ENCODE peak calls at places on chromosomes 12 and 14, in six cellular contexts. One of them, this sample, is unnamed.

GRCh38 chr12:25472453-25472852 is 80.6 kb downstream of the LMNTD1 start:
- DNase-seq in fibroblast of lung: no peak
- DNase-seq in right cardiac atrium: no peak
- DNase-seq in cardiac muscle cell: no peak
- DNase-seq in heart left ventricle: no peak
- DNase-seq in endothelial cell of umbilical vein: no peak
- DNase-seq in this sample: no peak

GRCh38 chr12:115185529-115185928 is 501.6 kb upstream of the TBX3 start:
- DNase-seq in heart left ventricle: no peak
- DNase-seq in cardiac muscle cell: no peak
- DNase-seq in right cardiac atrium: no peak
- DNase-seq in endothelial cell of umbilical vein: no peak
- DNase-seq in fibroblast of lung: no peak
- DNase-seq in this sample: no peak

GRCh38 chr12:70756118-70756517 is 118.9 kb upstream of the PTPRB start:
- DNase-seq in right cardiac atrium: no peak
- DNase-seq in fibroblast of lung: peak; percentile 76
- DNase-seq in heart left ventricle: no peak
- DNase-seq in cardiac muscle cell: no peak
- DNase-seq in endothelial cell of umbilical vein: peak; percentile 10
- DNase-seq in this sample: no peak

GRCh38 chr14:65696801-65697200 is 284.3 kb downstream of the FUT8 start:
- DNase-seq in heart left ventricle: no peak
- DNase-seq in right cardiac atrium: no peak
- DNase-seq in endothelial cell of umbilical vein: no peak
- DNase-seq in fibroblast of lung: no peak
- DNase-seq in cardiac muscle cell: no peak
- DNase-seq in this sample: no peak

GRCh38 chr12:46372131-46372851 is at the start of gene SLC38A2:
- DNase-seq in cardiac muscle cell: peak; percentile 97
- DNase-seq in endothelial cell of umbilical vein: peak; percentile 93
- DNase-seq in fibroblast of lung: peak; percentile 93
- DNase-seq in right cardiac atrium: peak; percentile 99
- DNase-seq in heart left ventricle: peak; percentile 98
- DNase-seq in this sample: peak; percentile 98

GRCh38 chr12:58349161-58349560 is 407.8 kb downstream of the ATP23 start:
- DNase-seq in cardiac muscle cell: no peak
- DNase-seq in right cardiac atrium: no peak
- DNase-seq in endothelial cell of umbilical vein: peak; percentile 58
- DNase-seq in fibroblast of lung: no peak
- DNase-seq in heart left ventricle: no peak
- DNase-seq in this sample: no peak

GRCh38 chr12:72330291-72330690 is 58.1 kb downstream of the TRHDE start:
- DNase-seq in endothelial cell of umbilical vein: no peak
- DNase-seq in fibroblast of lung: peak; percentile 88
- DNase-seq in right cardiac atrium: no peak
- DNase-seq in heart left ventricle: no peak
- DNase-seq in cardiac muscle cell: peak; percentile 6
- DNase-seq in this sample: peak; percentile 6

GRCh38 chr14:39435241-39435640 is 3.0 kb upstream of the FBXO33 start:
- DNase-seq in fibroblast of lung: no peak
- DNase-seq in heart left ventricle: no peak
- DNase-seq in right cardiac atrium: no peak
- DNase-seq in cardiac muscle cell: no peak
- DNase-seq in endothelial cell of umbilical vein: no peak
- DNase-seq in this sample: no peak

GRCh38 chr14:68124050-68124449 is 304.5 kb downstream of the RAD51B start:
- DNase-seq in fibroblast of lung: no peak
- DNase-seq in cardiac muscle cell: no peak
- DNase-seq in heart left ventricle: no peak
- DNase-seq in endothelial cell of umbilical vein: no peak
- DNase-seq in right cardiac atrium: no peak
- DNase-seq in this sample: no peak

GRCh38 chr14:95227279-95227860 is 70.0 kb upstream of the DICER1 start:
- DNase-seq in endothelial cell of umbilical vein: peak; percentile 69
- DNase-seq in fibroblast of lung: peak; percentile 29
- DNase-seq in heart left ventricle: no peak
- DNase-seq in right cardiac atrium: no peak
- DNase-seq in cardiac muscle cell: no peak
- DNase-seq in this sample: peak; percentile 76

GRCh38 chr14:61647704-61648103 is 47.6 kb upstream of the HIF1A start:
- DNase-seq in heart left ventricle: no peak
- DNase-seq in cardiac muscle cell: no peak
- DNase-seq in endothelial cell of umbilical vein: no peak
- DNase-seq in fibroblast of lung: no peak
- DNase-seq in right cardiac atrium: no peak
- DNase-seq in this sample: no peak

GRCh38 chr12:51028811-51029146 is 2.6 kb upstream of the SLC11A2 start:
- DNase-seq in heart left ventricle: no peak
- DNase-seq in endothelial cell of umbilical vein: no peak
- DNase-seq in cardiac muscle cell: no peak
- DNase-seq in fibroblast of lung: no peak
- DNase-seq in right cardiac atrium: no peak
- DNase-seq in this sample: no peak

GRCh38 chr12:51025748-51026654 is at the start of gene SLC11A2:
- DNase-seq in heart left ventricle: peak; percentile 98
- DNase-seq in right cardiac atrium: peak; percentile 98
- DNase-seq in cardiac muscle cell: peak; percentile 96
- DNase-seq in fibroblast of lung: peak; percentile 90
- DNase-seq in endothelial cell of umbilical vein: peak; percentile 95
- DNase-seq in this sample: peak; percentile 98

GRCh38 chr12:51025182-51025747 is 919 bp downstream of the SLC11A2 start:
- DNase-seq in fibroblast of lung: peak; percentile 14
- DNase-seq in heart left ventricle: no peak
- DNase-seq in right cardiac atrium: no peak
- DNase-seq in endothelial cell of umbilical vein: peak; percentile 47
- DNase-seq in cardiac muscle cell: no peak
- DNase-seq in this sample: no peak

GRCh38 chr12:51027342-51027835 is 1.2 kb upstream of the SLC11A2 start:
- DNase-seq in endothelial cell of umbilical vein: no peak
- DNase-seq in cardiac muscle cell: no peak
- DNase-seq in fibroblast of lung: no peak
- DNase-seq in right cardiac atrium: no peak
- DNase-seq in heart left ventricle: no peak
- DNase-seq in this sample: no peak

GRCh38 chr12:51028126-51028810 is 2.1 kb upstream of the SLC11A2 start:
- DNase-seq in endothelial cell of umbilical vein: peak; percentile 27
- DNase-seq in fibroblast of lung: peak; percentile 61
- DNase-seq in right cardiac atrium: no peak
- DNase-seq in heart left ventricle: no peak
- DNase-seq in cardiac muscle cell: peak; percentile 56
- DNase-seq in this sample: peak; percentile 49
- H3K27me3 ChIP-seq in endothelial cell of umbilical vein: peaks cover 5% of the 10 kb centered on the region
- H3K27me3 ChIP-seq in fibroblast of lung: no peaks in the 10 kb centered on the region
- H3K27me3 ChIP-seq in right cardiac atrium: no peaks in the 10 kb centered on the region
- H3K27me3 ChIP-seq in heart left ventricle: no peaks in the 10 kb centered on the region
- H3K27me3 ChIP-seq in cardiac muscle cell: no peaks in the 10 kb centered on the region
- H3K27me3 ChIP-seq in this sample: no peaks in the 10 kb centered on the region

GRCh38 chr14:56814468-56815074 is 4.3 kb upstream of the OTX2 start:
- DNase-seq in fibroblast of lung: no peak
- DNase-seq in right cardiac atrium: no peak
- DNase-seq in endothelial cell of umbilical vein: no peak
- DNase-seq in heart left ventricle: no peak
- DNase-seq in cardiac muscle cell: no peak
- DNase-seq in this sample: no peak

GRCh38 chr14:56816575-56817391 is 6.5 kb upstream of the OTX2 start:
- DNase-seq in heart left ventricle: no peak
- DNase-seq in cardiac muscle cell: peak; percentile 59
- DNase-seq in right cardiac atrium: no peak
- DNase-seq in endothelial cell of umbilical vein: no peak
- DNase-seq in fibroblast of lung: no peak
- DNase-seq in this sample: no peak

GRCh38 chr14:56821177-56821576 is 10.9 kb upstream of the OTX2 start:
- DNase-seq in heart left ventricle: no peak
- DNase-seq in cardiac muscle cell: no peak
- DNase-seq in endothelial cell of umbilical vein: no peak
- DNase-seq in right cardiac atrium: no peak
- DNase-seq in fibroblast of lung: no peak
- DNase-seq in this sample: no peak

GRCh38 chr14:56815301-56815700 is 5.0 kb upstream of the OTX2 start:
- DNase-seq in endothelial cell of umbilical vein: no peak
- DNase-seq in fibroblast of lung: no peak
- DNase-seq in cardiac muscle cell: no peak
- DNase-seq in heart left ventricle: no peak
- DNase-seq in right cardiac atrium: no peak
- DNase-seq in this sample: no peak

GRCh38 chr14:56817396-56817921 is 7.2 kb upstream of the OTX2 start:
- DNase-seq in fibroblast of lung: no peak
- DNase-seq in endothelial cell of umbilical vein: no peak
- DNase-seq in heart left ventricle: no peak
- DNase-seq in cardiac muscle cell: no peak
- DNase-seq in right cardiac atrium: no peak
- DNase-seq in this sample: no peak
- H3K27me3 ChIP-seq in fibroblast of lung: peaks cover 23% of the 10 kb centered on the region
- H3K27me3 ChIP-seq in endothelial cell of umbilical vein: peaks cover 74% of the 10 kb centered on the region
- H3K27me3 ChIP-seq in heart left ventricle: peaks cover 92% of the 10 kb centered on the region
- H3K27me3 ChIP-seq in cardiac muscle cell: peaks cover 91% of the 10 kb centered on the region
- H3K27me3 ChIP-seq in right cardiac atrium: peaks cover 8% of the 10 kb centered on the region
- H3K27me3 ChIP-seq in this sample: peaks cover 16% of the 10 kb centered on the region

GRCh38 chr14:96735509-96735908 is 61.7 kb upstream of the VRK1 start:
- DNase-seq in endothelial cell of umbilical vein: no peak
- DNase-seq in cardiac muscle cell: peak; percentile 64
- DNase-seq in heart left ventricle: no peak
- DNase-seq in fibroblast of lung: no peak
- DNase-seq in right cardiac atrium: no peak
- DNase-seq in this sample: no peak
- H3K27me3 ChIP-seq in endothelial cell of umbilical vein: peaks cover 7% of the 10 kb centered on the region
- H3K27me3 ChIP-seq in cardiac muscle cell: peaks cover 5% of the 10 kb centered on the region
- H3K27me3 ChIP-seq in heart left ventricle: peaks cover 43% of the 10 kb centered on the region
- H3K27me3 ChIP-seq in fibroblast of lung: peaks cover 8% of the 10 kb centered on the region
- H3K27me3 ChIP-seq in right cardiac atrium: peaks cover 9% of the 10 kb centered on the region
- H3K27me3 ChIP-seq in this sample: peaks cover 5% of the 10 kb centered on the region

GRCh38 chr12:48015129-48015528 is 10.9 kb upstream of the COL2A1 start:
- DNase-seq in cardiac muscle cell: no peak
- DNase-seq in endothelial cell of umbilical vein: no peak
- DNase-seq in fibroblast of lung: no peak
- DNase-seq in right cardiac atrium: no peak
- DNase-seq in heart left ventricle: no peak
- DNase-seq in this sample: no peak
- H3K27me3 ChIP-seq in cardiac muscle cell: peaks cover 93% of the 10 kb centered on the region
- H3K27me3 ChIP-seq in endothelial cell of umbilical vein: peaks cover 24% of the 10 kb centered on the region
- H3K27me3 ChIP-seq in fibroblast of lung: peaks cover 22% of the 10 kb centered on the region
- H3K27me3 ChIP-seq in right cardiac atrium: no peaks in the 10 kb centered on the region
- H3K27me3 ChIP-seq in heart left ventricle: no peaks in the 10 kb centered on the region
- H3K27me3 ChIP-seq in this sample: no peaks in the 10 kb centered on the region

GRCh38 chr14:37586783-37587428 is 8.1 kb downstream of the FOXA1 start:
- DNase-seq in heart left ventricle: no peak
- DNase-seq in endothelial cell of umbilical vein: no peak
- DNase-seq in cardiac muscle cell: no peak
- DNase-seq in fibroblast of lung: no peak
- DNase-seq in right cardiac atrium: no peak
- DNase-seq in this sample: no peak
- H3K27me3 ChIP-seq in heart left ventricle: peaks cover 97% of the 10 kb centered on the region
- H3K27me3 ChIP-seq in endothelial cell of umbilical vein: peaks cover 93% of the 10 kb centered on the region
- H3K27me3 ChIP-seq in cardiac muscle cell: peaks cover 100% of the 10 kb centered on the region
- H3K27me3 ChIP-seq in fibroblast of lung: peaks cover 79% of the 10 kb centered on the region
- H3K27me3 ChIP-seq in right cardiac atrium: peaks cover 7% of the 10 kb centered on the region
- H3K27me3 ChIP-seq in this sample: peaks cover 90% of the 10 kb centered on the region

DNA sequence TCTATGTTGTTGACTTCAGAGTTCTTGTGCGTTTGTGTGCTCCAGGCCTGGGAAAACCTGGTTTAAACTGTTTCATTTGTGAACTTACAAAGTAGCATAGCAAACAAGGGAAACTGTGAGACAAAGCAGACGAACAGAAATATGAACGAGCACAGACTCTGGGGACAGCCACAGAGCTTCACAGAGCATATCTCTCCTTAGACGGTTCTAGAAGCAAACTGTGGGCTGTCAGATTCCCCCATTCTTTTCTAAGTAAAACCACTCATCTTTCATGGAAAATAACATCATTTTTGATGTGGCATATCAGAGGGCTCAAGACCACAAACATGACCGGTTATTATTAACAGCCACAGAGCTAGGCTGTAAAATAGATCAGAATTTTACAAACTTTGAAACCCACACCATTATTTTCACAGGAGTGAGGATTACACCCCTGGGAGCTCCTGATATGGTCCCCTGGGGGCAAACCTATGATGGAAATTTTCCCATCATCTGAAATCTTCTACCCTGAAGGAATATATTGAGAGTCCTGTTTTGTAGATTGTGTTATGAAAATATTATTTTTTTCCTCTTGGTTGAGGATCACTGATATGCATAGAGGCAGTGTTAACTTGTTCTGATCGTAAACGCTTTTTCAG is 102.0 kb downstream of the ADGRD1 start:
- DNase-seq in endothelial cell of umbilical vein: no peak
- DNase-seq in heart left ventricle: no peak
- DNase-seq in right cardiac atrium: no peak
- DNase-seq in fibroblast of lung: no peak
- DNase-seq in cardiac muscle cell: no peak
- DNase-seq in this sample: no peak
- H3K27me3 ChIP-seq in endothelial cell of umbilical vein: no peaks in the 10 kb centered on the region
- H3K27me3 ChIP-seq in heart left ventricle: no peaks in the 10 kb centered on the region
- H3K27me3 ChIP-seq in right cardiac atrium: no peaks in the 10 kb centered on the region
- H3K27me3 ChIP-seq in fibroblast of lung: no peaks in the 10 kb centered on the region
- H3K27me3 ChIP-seq in cardiac muscle cell: no peaks in the 10 kb centered on the region
- H3K27me3 ChIP-seq in this sample: no peaks in the 10 kb centered on the region

This sample was measured in thyroid gland.